ENCODE peak calls at places on chromosomes 16 and 17, in nine cellular contexts. F is head of caudate nucleus; E is BJ; J is HTR-8/SVneo; W is Right ventricle myocardium superior; H is AG04450; Y is Ammon's horn; G is naive thymus-derived CD4-positive, alpha-beta T cell; D is breast epithelium. Z is an unnamed sample.

GRCh38 chr17:34305606-34306005 is 13.6 kb upstream of the CCL8 start:
- DNase-seq in F (no peak), E (no peak), J (no peak), W (no peak), H (no peak), Y (no peak), G (no peak), D (no peak), Z (no peak)

GRCh38 chr17:31787857-31788570 is 71.0 kb downstream of the COPRS start:
- DNase-seq in F (no peak), E (peak; percentile 80), J (peak; percentile 79), W (no peak), H (peak; percentile 72), Y (peak; percentile 21), G (no peak), D (no peak), Z (peak; percentile 1)

GRCh38 chr17:20966869-20967268 is 75.9 kb downstream of the USP22 start:
- DNase-seq in F (no peak), E (no peak), J (no peak), W (no peak), H (no peak), Y (no peak), G (peak; percentile 9), D (no peak), Z (no peak)

GRCh38 chr16:73020409-73020884 is 27.5 kb downstream of the ZFHX3 start:
- DNase-seq in F (peak; percentile 50), E (no peak), J (peak; percentile 53), W (peak; percentile 91), H (peak; percentile 46), Y (peak; percentile 32), G (no peak), D (no peak), Z (no peak)

GRCh38 chr16:53434436-53435065 is at the start of gene RBL2:
- DNase-seq in F (peak; percentile 84), E (no peak), J (peak; percentile 84), W (peak; percentile 91), H (no peak), Y (peak; percentile 85), G (peak; percentile 84), D (peak; percentile 83), Z (no peak)

GRCh38 chr17:63516910-63517824 is 6.0 kb upstream of the KCNH6 start:
- DNase-seq in F (no peak), E (peak; percentile 22), J (peak; percentile 54), W (no peak), H (peak; percentile 21), Y (no peak), G (no peak), D (no peak), Z (no peak)

GRCh38 chr16:62642677-62643076 is 606.4 kb upstream of the CDH8 start:
- DNase-seq in F (no peak), E (no peak), J (no peak), W (no peak), H (no peak), Y (no peak), G (no peak), D (no peak), Z (no peak)

GRCh38 chr17:30095507-30096244 is 20.9 kb upstream of the NSRP1 start:
- DNase-seq in F (peak; percentile 14), E (peak; percentile 50), J (peak; percentile 61), W (no peak), H (peak; percentile 61), Y (peak; percentile 26), G (no peak), D (no peak), Z (peak; percentile 54)

GRCh38 chr16:69938981-69939820 is 11.9 kb upstream of the CLEC18A start:
- DNase-seq in F (no peak), E (no peak), J (no peak), W (no peak), H (no peak), Y (no peak), G (no peak), D (no peak), Z (no peak)

GRCh38 chr17:3029213-3029913 is 34.0 kb downstream of the OR1D5 start:
- DNase-seq in F (no peak), E (no peak), J (no peak), W (peak; percentile 76), H (no peak), Y (no peak), G (no peak), D (no peak), Z (no peak)